ENCODE peak calls at places on chromosomes 5 and 9, in seven cellular contexts. One of them, this sample, is unnamed.

GRCh38 chr9:109203761-109204360 is 36.8 kb upstream of the FRRS1L start:
- DNase-seq in left ventricle myocardium inferior: no peak
- DNase-seq in GM23248: no peak
- DNase-seq in naive thymus-derived CD4-positive, alpha-beta T cell: no peak
- DNase-seq in cardiac muscle cell: no peak
- DNase-seq in fibroblast of lung: no peak
- DNase-seq in mucosa of descending colon: no peak
- DNase-seq in this sample: no peak

GRCh38 chr9:69696802-69697201 is 24.6 kb upstream of the APBA1 start:
- DNase-seq in left ventricle myocardium inferior: no peak
- DNase-seq in GM23248: no peak
- DNase-seq in naive thymus-derived CD4-positive, alpha-beta T cell: no peak
- DNase-seq in cardiac muscle cell: no peak
- DNase-seq in fibroblast of lung: peak; percentile 19
- DNase-seq in mucosa of descending colon: no peak
- DNase-seq in this sample: no peak

GRCh38 chr9:122930933-122931850 is at the start of gene ZBTB26:
- DNase-seq in left ventricle myocardium inferior: peak; percentile 94
- DNase-seq in GM23248: peak; percentile 97
- DNase-seq in naive thymus-derived CD4-positive, alpha-beta T cell: peak; percentile 80
- DNase-seq in cardiac muscle cell: peak; percentile 95
- DNase-seq in fibroblast of lung: peak; percentile 93
- DNase-seq in mucosa of descending colon: peak; percentile 96
- DNase-seq in this sample: peak; percentile 90

GRCh38 chr5:128216860-128217531 is 133.4 kb downstream of the SLC12A2 start:
- DNase-seq in left ventricle myocardium inferior: peak; percentile 28
- DNase-seq in GM23248: peak; percentile 97
- DNase-seq in naive thymus-derived CD4-positive, alpha-beta T cell: no peak
- DNase-seq in cardiac muscle cell: peak; percentile 62
- DNase-seq in fibroblast of lung: peak; percentile 52
- DNase-seq in mucosa of descending colon: no peak
- DNase-seq in this sample: no peak

GRCh38 chr9:17519761-17520160 is 59.1 kb upstream of the SH3GL2 start:
- DNase-seq in left ventricle myocardium inferior: no peak
- DNase-seq in GM23248: peak; percentile 15
- DNase-seq in naive thymus-derived CD4-positive, alpha-beta T cell: no peak
- DNase-seq in cardiac muscle cell: peak; percentile 26
- DNase-seq in fibroblast of lung: peak; percentile 36
- DNase-seq in mucosa of descending colon: no peak
- DNase-seq in this sample: no peak

GRCh38 chr9:18208166-18209059 is 265.5 kb upstream of the ADAMTSL1 start:
- DNase-seq in left ventricle myocardium inferior: no peak
- DNase-seq in GM23248: peak; percentile 64
- DNase-seq in naive thymus-derived CD4-positive, alpha-beta T cell: no peak
- DNase-seq in cardiac muscle cell: peak; percentile 71
- DNase-seq in fibroblast of lung: peak; percentile 30
- DNase-seq in mucosa of descending colon: peak; percentile 43
- DNase-seq in this sample: no peak

GRCh38 chr9:77063645-77064285 is 44.3 kb downstream of the FOXB2 start:
- DNase-seq in left ventricle myocardium inferior: no peak
- DNase-seq in GM23248: peak; percentile 70
- DNase-seq in naive thymus-derived CD4-positive, alpha-beta T cell: no peak
- DNase-seq in cardiac muscle cell: peak; percentile 50
- DNase-seq in fibroblast of lung: no peak
- DNase-seq in mucosa of descending colon: no peak
- DNase-seq in this sample: no peak

GRCh38 chr5:128920345-128921215 is 44.7 kb upstream of the SLC27A6 start:
- DNase-seq in left ventricle myocardium inferior: no peak
- DNase-seq in GM23248: peak; percentile 21
- DNase-seq in naive thymus-derived CD4-positive, alpha-beta T cell: no peak
- DNase-seq in cardiac muscle cell: peak; percentile 52
- DNase-seq in fibroblast of lung: peak; percentile 85
- DNase-seq in mucosa of descending colon: no peak
- DNase-seq in this sample: no peak

GRCh38 chr9:116646661-116647514 is 40.2 kb upstream of the TRIM32 start:
- DNase-seq in left ventricle myocardium inferior: no peak
- DNase-seq in GM23248: peak; percentile 70
- DNase-seq in naive thymus-derived CD4-positive, alpha-beta T cell: no peak
- DNase-seq in cardiac muscle cell: peak; percentile 79
- DNase-seq in fibroblast of lung: peak; percentile 65
- DNase-seq in mucosa of descending colon: no peak
- DNase-seq in this sample: no peak

GRCh38 chr5:1886634-1887399 is 4.1 kb upstream of the IRX4 start:
- DNase-seq in left ventricle myocardium inferior: no peak
- DNase-seq in GM23248: no peak
- DNase-seq in naive thymus-derived CD4-positive, alpha-beta T cell: no peak
- DNase-seq in cardiac muscle cell: no peak
- DNase-seq in fibroblast of lung: no peak
- DNase-seq in mucosa of descending colon: peak; percentile 30
- DNase-seq in this sample: no peak

GRCh38 chr9:136091582-136092352 is 3.3 kb downstream of the NACC2 start:
- DNase-seq in left ventricle myocardium inferior: no peak
- DNase-seq in GM23248: peak; percentile 45
- DNase-seq in naive thymus-derived CD4-positive, alpha-beta T cell: no peak
- DNase-seq in cardiac muscle cell: no peak
- DNase-seq in fibroblast of lung: no peak
- DNase-seq in mucosa of descending colon: peak; percentile 48
- DNase-seq in this sample: no peak

DNA sequence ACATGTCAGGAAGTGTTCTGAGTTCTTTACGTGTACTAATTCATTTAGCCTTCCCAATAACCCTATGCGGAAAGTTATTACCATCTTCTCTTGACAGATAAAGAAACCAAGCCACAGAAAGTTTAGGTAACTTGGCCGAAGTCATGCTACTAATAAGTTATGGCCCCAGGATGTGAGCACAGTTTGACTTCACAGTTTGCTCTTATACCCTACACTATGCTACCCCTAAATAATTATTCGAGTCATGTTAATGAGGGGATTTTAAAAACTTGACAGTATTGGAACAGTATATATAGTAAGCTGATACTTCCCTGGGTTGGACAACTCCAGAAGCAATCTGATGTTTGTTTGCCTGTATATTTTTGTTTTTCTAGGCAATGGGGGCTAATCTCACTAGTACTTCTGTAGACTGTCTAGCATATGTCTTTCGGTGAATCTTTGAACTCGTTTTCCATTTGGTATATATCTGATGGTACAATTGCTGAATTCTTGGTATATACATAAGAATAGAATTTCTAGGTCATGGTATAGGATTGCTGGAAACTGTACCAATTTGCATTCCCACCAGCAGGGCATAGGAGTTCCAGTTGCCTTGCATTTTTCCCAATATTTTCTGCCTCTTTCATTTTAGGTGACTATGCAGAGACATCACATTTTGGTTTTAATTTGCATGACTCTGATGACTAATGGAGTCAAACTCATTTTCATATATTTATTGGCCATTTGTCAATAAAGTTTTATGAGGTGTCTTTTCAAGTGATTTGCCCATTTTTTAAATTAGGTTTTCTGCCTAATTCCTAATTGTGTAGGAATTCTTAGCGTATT is 29.2 kb upstream of the PDCD1LG2 start:
- DNase-seq in left ventricle myocardium inferior: no peak
- DNase-seq in GM23248: peak; percentile 10
- DNase-seq in naive thymus-derived CD4-positive, alpha-beta T cell: no peak
- DNase-seq in cardiac muscle cell: no peak
- DNase-seq in fibroblast of lung: no peak
- DNase-seq in mucosa of descending colon: no peak
- DNase-seq in this sample: no peak
- H3K4me3 ChIP-seq in left ventricle myocardium inferior: no peak overlapping the region
- H3K4me3 ChIP-seq in GM23248: no peak overlapping the region
- H3K4me3 ChIP-seq in naive thymus-derived CD4-positive, alpha-beta T cell: no peak overlapping the region
- H3K4me3 ChIP-seq in cardiac muscle cell: no peak overlapping the region
- H3K4me3 ChIP-seq in fibroblast of lung: no peak overlapping the region
- H3K4me3 ChIP-seq in mucosa of descending colon: no peak overlapping the region
- H3K4me3 ChIP-seq in this sample: no peak overlapping the region

DNA sequence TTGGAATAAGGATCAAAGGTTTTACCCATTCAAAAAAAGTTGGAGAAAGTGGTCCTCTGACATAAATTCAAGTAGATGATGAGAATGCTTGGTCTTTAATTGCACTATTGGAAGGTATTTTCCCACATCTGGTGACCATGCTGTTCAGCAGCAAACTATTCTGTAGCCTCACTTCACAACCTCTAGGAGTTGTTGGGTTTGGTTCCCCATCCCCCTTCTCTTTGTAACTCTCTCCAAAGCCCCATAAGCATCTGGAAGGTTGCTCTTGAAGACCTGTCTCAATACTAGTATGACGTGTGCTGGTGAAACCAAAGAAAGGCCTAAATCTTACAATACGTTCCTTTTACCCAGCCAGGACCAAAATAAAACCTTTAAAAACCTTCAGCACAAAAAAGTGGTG is 8.5 kb downstream of the RGMB start:
- DNase-seq in left ventricle myocardium inferior: no peak
- DNase-seq in GM23248: peak; percentile 29
- DNase-seq in naive thymus-derived CD4-positive, alpha-beta T cell: no peak
- DNase-seq in cardiac muscle cell: no peak
- DNase-seq in fibroblast of lung: no peak
- DNase-seq in mucosa of descending colon: no peak
- DNase-seq in this sample: no peak
- H3K36me3 ChIP-seq in left ventricle myocardium inferior: peaks cover 9% of the 10 kb centered on the region
- H3K36me3 ChIP-seq in GM23248: peaks cover 96% of the 10 kb centered on the region
- H3K36me3 ChIP-seq in naive thymus-derived CD4-positive, alpha-beta T cell: no peaks in the 10 kb centered on the region
- H3K36me3 ChIP-seq in cardiac muscle cell: peaks cover 5% of the 10 kb centered on the region
- H3K36me3 ChIP-seq in fibroblast of lung: peaks cover 16% of the 10 kb centered on the region
- H3K36me3 ChIP-seq in mucosa of descending colon: no peaks in the 10 kb centered on the region
- H3K36me3 ChIP-seq in this sample: peaks cover 3% of the 10 kb centered on the region

GRCh38 chr9:91833878-91834255 is 116.2 kb downstream of the ROR2 start:
- DNase-seq in left ventricle myocardium inferior: no peak
- DNase-seq in GM23248: no peak
- DNase-seq in naive thymus-derived CD4-positive, alpha-beta T cell: no peak
- DNase-seq in cardiac muscle cell: no peak
- DNase-seq in fibroblast of lung: no peak
- DNase-seq in mucosa of descending colon: no peak
- DNase-seq in this sample: no peak
- H3K4me1 ChIP-seq in left ventricle myocardium inferior: peaks cover 8% of the 10 kb centered on the region
- H3K4me1 ChIP-seq in GM23248: peaks cover 3% of the 10 kb centered on the region
- H3K4me1 ChIP-seq in naive thymus-derived CD4-positive, alpha-beta T cell: no peaks in the 10 kb centered on the region
- H3K4me1 ChIP-seq in cardiac muscle cell: peaks cover 50% of the 10 kb centered on the region
- H3K4me1 ChIP-seq in fibroblast of lung: peaks cover 5% of the 10 kb centered on the region
- H3K4me1 ChIP-seq in mucosa of descending colon: peaks cover 6% of the 10 kb centered on the region
- H3K4me1 ChIP-seq in this sample: no peaks in the 10 kb centered on the region

GRCh38 chr9:13478235-13478634 is 198.7 kb upstream of the MPDZ start:
- DNase-seq in left ventricle myocardium inferior: no peak
- DNase-seq in GM23248: peak; percentile 4
- DNase-seq in naive thymus-derived CD4-positive, alpha-beta T cell: no peak
- DNase-seq in cardiac muscle cell: no peak
- DNase-seq in fibroblast of lung: peak; percentile 34
- DNase-seq in mucosa of descending colon: no peak
- DNase-seq in this sample: no peak
- H3K4me3 ChIP-seq in left ventricle myocardium inferior: no peak overlapping the region
- H3K4me3 ChIP-seq in GM23248: no peak overlapping the region
- H3K4me3 ChIP-seq in naive thymus-derived CD4-positive, alpha-beta T cell: no peak overlapping the region
- H3K4me3 ChIP-seq in cardiac muscle cell: no peak overlapping the region
- H3K4me3 ChIP-seq in fibroblast of lung: no peak overlapping the region
- H3K4me3 ChIP-seq in mucosa of descending colon: no peak overlapping the region
- H3K4me3 ChIP-seq in this sample: no peak overlapping the region

GRCh38 chr5:142149363-142149762 is 40.8 kb downstream of the NDFIP1 start:
- DNase-seq in left ventricle myocardium inferior: no peak
- DNase-seq in GM23248: no peak
- DNase-seq in naive thymus-derived CD4-positive, alpha-beta T cell: no peak
- DNase-seq in cardiac muscle cell: no peak
- DNase-seq in fibroblast of lung: no peak
- DNase-seq in mucosa of descending colon: no peak
- DNase-seq in this sample: no peak
- H3K36me3 ChIP-seq in left ventricle myocardium inferior: peaks cover 38% of the 10 kb centered on the region
- H3K36me3 ChIP-seq in GM23248: peaks cover 47% of the 10 kb centered on the region
- H3K36me3 ChIP-seq in naive thymus-derived CD4-positive, alpha-beta T cell: peaks cover 36% of the 10 kb centered on the region
- H3K36me3 ChIP-seq in cardiac muscle cell: peaks cover 29% of the 10 kb centered on the region
- H3K36me3 ChIP-seq in fibroblast of lung: peaks cover 4% of the 10 kb centered on the region
- H3K36me3 ChIP-seq in mucosa of descending colon: no peaks in the 10 kb centered on the region
- H3K36me3 ChIP-seq in this sample: peaks cover 29% of the 10 kb centered on the region

GRCh38 chr5:34469971-34470370 is 186.2 kb upstream of the RAI14 start:
- DNase-seq in left ventricle myocardium inferior: no peak
- DNase-seq in GM23248: no peak
- DNase-seq in naive thymus-derived CD4-positive, alpha-beta T cell: no peak
- DNase-seq in cardiac muscle cell: no peak
- DNase-seq in fibroblast of lung: no peak
- DNase-seq in mucosa of descending colon: no peak
- DNase-seq in this sample: no peak

GRCh38 chr5:34476941-34477565 is 179.1 kb upstream of the RAI14 start:
- DNase-seq in left ventricle myocardium inferior: no peak
- DNase-seq in GM23248: no peak
- DNase-seq in naive thymus-derived CD4-positive, alpha-beta T cell: no peak
- DNase-seq in cardiac muscle cell: no peak
- DNase-seq in fibroblast of lung: no peak
- DNase-seq in mucosa of descending colon: no peak
- DNase-seq in this sample: no peak

GRCh38 chr5:34475249-34475966 is 180.7 kb upstream of the RAI14 start:
- DNase-seq in left ventricle myocardium inferior: no peak
- DNase-seq in GM23248: no peak
- DNase-seq in naive thymus-derived CD4-positive, alpha-beta T cell: no peak
- DNase-seq in cardiac muscle cell: no peak
- DNase-seq in fibroblast of lung: no peak
- DNase-seq in mucosa of descending colon: no peak
- DNase-seq in this sample: no peak

DNA sequence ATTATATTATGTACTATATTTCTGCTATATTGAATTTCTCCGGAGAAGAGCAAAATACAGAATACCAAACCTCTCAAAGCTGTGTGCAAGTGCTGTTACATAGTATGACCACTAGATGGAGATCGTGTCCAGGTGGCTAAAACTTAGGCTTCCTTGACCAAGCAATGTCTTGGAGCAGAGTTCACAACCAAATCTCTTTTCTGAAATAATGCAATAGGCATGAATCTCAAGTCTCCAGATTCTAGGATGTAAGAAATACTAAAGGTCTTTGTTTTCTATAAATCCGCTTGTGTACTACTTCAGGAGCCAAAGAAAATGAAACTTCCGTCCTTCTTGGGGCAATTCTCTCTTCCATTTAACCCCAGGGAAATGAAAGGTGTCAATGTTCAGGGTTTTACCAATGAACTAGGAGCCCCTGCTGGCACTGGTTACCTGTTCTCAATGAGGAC is 181.5 kb upstream of the RAI14 start:
- DNase-seq in left ventricle myocardium inferior: no peak
- DNase-seq in GM23248: peak; percentile 67
- DNase-seq in naive thymus-derived CD4-positive, alpha-beta T cell: peak; percentile 10
- DNase-seq in cardiac muscle cell: peak; percentile 78
- DNase-seq in fibroblast of lung: peak; percentile 79
- DNase-seq in mucosa of descending colon: no peak
- DNase-seq in this sample: no peak
- H3K4me1 ChIP-seq in left ventricle myocardium inferior: no peaks in the 10 kb centered on the region
- H3K4me1 ChIP-seq in GM23248: no peaks in the 10 kb centered on the region
- H3K4me1 ChIP-seq in naive thymus-derived CD4-positive, alpha-beta T cell: no peaks in the 10 kb centered on the region
- H3K4me1 ChIP-seq in cardiac muscle cell: no peaks in the 10 kb centered on the region
- H3K4me1 ChIP-seq in fibroblast of lung: no peaks in the 10 kb centered on the region
- H3K4me1 ChIP-seq in mucosa of descending colon: no peaks in the 10 kb centered on the region
- H3K4me1 ChIP-seq in this sample: no peaks in the 10 kb centered on the region

GRCh38 chr9:127812936-127813675 is 10.4 kb downstream of the FPGS start:
- DNase-seq in left ventricle myocardium inferior: no peak
- DNase-seq in GM23248: no peak
- DNase-seq in naive thymus-derived CD4-positive, alpha-beta T cell: no peak
- DNase-seq in cardiac muscle cell: no peak
- DNase-seq in fibroblast of lung: no peak
- DNase-seq in mucosa of descending colon: no peak
- DNase-seq in this sample: no peak
- H3K4me3 ChIP-seq in left ventricle myocardium inferior: no peak overlapping the region
- H3K4me3 ChIP-seq in GM23248: no peak overlapping the region
- H3K4me3 ChIP-seq in naive thymus-derived CD4-positive, alpha-beta T cell: no peak overlapping the region
- H3K4me3 ChIP-seq in cardiac muscle cell: no peak overlapping the region
- H3K4me3 ChIP-seq in fibroblast of lung: no peak overlapping the region
- H3K4me3 ChIP-seq in mucosa of descending colon: no peak overlapping the region
- H3K4me3 ChIP-seq in this sample: no peak overlapping the region